ENCODE peak calls at places on chromosomes 6 and 20, in four cellular contexts. Y is left ventricle myocardium inferior, E is endothelial cell of umbilical vein, R is PC-9. G is an unnamed sample.

GRCh38 chr6:41887355-41887754 is 7.8 kb downstream of the USP49 start:
- DNase-seq in Y (no peak), E (no peak), R (no peak), G (no peak)

GRCh38 chr6:90458353-90459224 is 128.3 kb downstream of the MAP3K7 start:
- DNase-seq in R (no peak), E (no peak), Y (no peak), G (no peak)

GRCh38 chr6:91490672-91491071 is 903.8 kb upstream of the MAP3K7 start:
- DNase-seq in Y (no peak), E (peak; percentile 9), R (no peak), G (no peak)

GRCh38 chr6:155543141-155543870 is 87.7 kb upstream of the NOX3 start:
- DNase-seq in R (no peak), Y (no peak), E (peak; percentile 72), G (no peak)

GRCh38 chr6:151765444-151765886 is 42.0 kb upstream of the ESR1 start:
- DNase-seq in Y (no peak), E (peak; percentile 98), R (peak; percentile 45), G (peak; percentile 67)

GRCh38 chr6:116461563-116462507 is 660 bp downstream of the CALHM6 start:
- DNase-seq in R (peak; percentile 31), Y (peak; percentile 51), E (peak; percentile 49), G (peak; percentile 81)

GRCh38 chr6:136737343-136738177 is 54.7 kb downstream of the MAP3K5 start:
- DNase-seq in R (no peak), Y (no peak), E (peak; percentile 70), G (no peak)

GRCh38 chr20:20897922-20898321 is 185.5 kb upstream of the RALGAPA2 start:
- DNase-seq in E (no peak), Y (no peak), R (no peak), G (no peak)

GRCh38 chr6:90403489-90404381 is 107.1 kb upstream of the BACH2 start:
- DNase-seq in R (peak; percentile 50), E (no peak), Y (peak; percentile 43), G (no peak)

GRCh38 chr20:21102252-21102609 is 3.9 kb downstream of the LINC00237 start:
- DNase-seq in R (no peak), Y (no peak), E (no peak), G (peak; percentile 50)

GRCh38 chr6:159267165-159267564 is 98.0 kb downstream of the FNDC1 start:
- DNase-seq in Y (no peak), E (no peak), R (no peak), G (no peak)

GRCh38 chr6:152299336-152299735 is 337.8 kb downstream of the SYNE1 start:
- DNase-seq in Y (no peak), R (no peak), E (no peak), G (no peak)

GRCh38 chr6:8195040-8195713 is 92.8 kb upstream of the EEF1E1 start:
- DNase-seq in E (no peak), Y (no peak), R (no peak), G (no peak)

GRCh38 chr20:45945678-45946148 is 11.2 kb downstream of the PCIF1 start:
- DNase-seq in Y (no peak), R (peak; percentile 32), E (no peak), G (no peak)

GRCh38 chr20:48667481-48667880 is 160.3 kb downstream of the PREX1 start:
- DNase-seq in E (peak; percentile 26), Y (no peak), R (no peak), G (no peak)

GRCh38 chr6:170057961-170058877 is 232.7 kb downstream of the DLL1 start:
- DNase-seq in Y (no peak), R (no peak), E (no peak), G (no peak)

GRCh38 chr6:159110013-159110412 is 59.2 kb upstream of the FNDC1 start:
- DNase-seq in R (no peak), Y (no peak), E (peak; percentile 16), G (no peak)

GRCh38 chr6:3732345-3733141 is 19.0 kb downstream of the PXDC1 start:
- DNase-seq in E (peak; percentile 88), R (peak; percentile 72), Y (peak; percentile 62), G (peak; percentile 79)
- TF ChIP-seq CTCF in E (peak; percentile 79), R (peak; percentile 86), Y (peak; percentile 92), G (peak; percentile 86)

GRCh38 chr20:38894091-38894847 is 31.9 kb upstream of the FAM83D start:
- DNase-seq in R (no peak), E (no peak), Y (peak; percentile 50), G (peak; percentile 50)
- TF ChIP-seq CTCF in R (peak; percentile 32), E (no peak), Y (peak; percentile 42), G (no peak)

DNA sequence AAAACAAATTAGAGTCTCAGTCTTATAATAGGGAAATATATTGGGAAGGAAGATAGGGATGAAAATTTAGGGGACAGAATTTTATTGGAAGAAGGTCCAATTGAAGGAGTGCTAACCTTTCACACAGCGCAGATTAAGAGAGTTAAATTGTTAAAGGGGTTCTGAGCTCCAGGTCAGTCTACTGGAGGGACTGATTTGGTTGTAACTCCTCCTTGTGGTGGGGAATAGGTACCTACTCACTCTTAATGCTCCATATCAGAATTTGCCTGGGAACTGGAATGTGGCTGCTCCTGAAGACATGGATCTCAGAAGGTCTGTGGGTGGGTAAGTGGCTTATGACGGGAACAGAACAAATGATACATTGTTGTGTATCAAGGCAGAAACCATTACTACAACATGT is 143.5 kb downstream of the FLRT3 start:
- DNase-seq in R (no peak), Y (no peak), E (no peak), G (no peak)
- TF ChIP-seq CTCF in R (no peak), Y (no peak), E (no peak), G (no peak)

DNA sequence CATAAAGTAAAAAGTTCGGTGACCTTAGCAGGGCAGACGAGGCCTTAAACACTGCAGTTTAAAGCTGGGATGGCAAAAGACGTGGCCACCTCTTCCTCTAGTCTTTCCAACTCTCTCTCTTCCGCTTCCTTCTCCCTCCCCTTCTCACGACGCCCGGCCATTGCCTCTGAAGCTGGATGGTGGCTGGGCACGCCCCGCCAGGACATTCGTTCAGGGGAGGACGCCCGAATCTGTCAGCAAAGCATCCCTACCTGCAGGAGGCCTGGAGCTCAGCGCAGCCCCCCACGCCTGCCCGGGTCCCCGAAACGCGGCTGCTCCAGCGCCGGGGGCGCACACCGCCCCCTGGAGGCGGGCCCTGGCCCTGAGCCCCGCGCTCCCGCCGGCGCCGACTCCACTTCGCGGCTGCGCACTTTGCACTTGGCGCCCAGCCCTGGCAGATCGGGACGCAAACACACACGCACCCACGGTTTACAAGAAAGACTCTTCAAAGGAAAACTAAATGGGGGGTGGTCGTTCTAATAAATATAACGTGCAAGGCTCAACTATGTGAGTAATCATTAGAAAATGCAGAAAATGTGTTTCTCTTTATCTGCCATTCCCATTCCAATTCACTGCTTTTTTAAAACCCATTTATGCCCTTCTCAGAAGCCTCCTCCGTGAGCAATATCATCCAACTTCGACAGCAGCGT is 54.7 kb upstream of the FOXC1 start:
- DNase-seq in E (peak; percentile 56), Y (peak; percentile 77), R (peak; percentile 69), G (peak; percentile 79)
- TF ChIP-seq CTCF in E (peak; percentile 98), Y (peak; percentile 85), R (no peak), G (peak; percentile 36)

G was measured in GM13976.